ENCODE peak calls at places on chromosomes 2 and 18, in ten cellular contexts. One of them, this sample, is unnamed.

GRCh38 chr2:234495801-234496441 is 960 bp downstream of the ARL4C start:
- DNase-seq in breast epithelium: peak
- DNase-seq in lower lobe of right lung: peak
- DNase-seq in foreskin keratinocyte: no peak
- DNase-seq in A549: no peak
- DNase-seq in small intestine: no peak
- DNase-seq in aorta: peak
- DNase-seq in cardiac muscle cell: peak
- DNase-seq in stomach: peak
- DNase-seq in upper lobe of right lung: peak
- DNase-seq in this sample: no peak

GRCh38 chr18:24112874-24113615 is 25.8 kb upstream of the CABYR start:
- DNase-seq in breast epithelium: peak
- DNase-seq in lower lobe of right lung: no peak
- DNase-seq in foreskin keratinocyte: no peak
- DNase-seq in A549: peak
- DNase-seq in small intestine: peak
- DNase-seq in aorta: no peak
- DNase-seq in cardiac muscle cell: no peak
- DNase-seq in stomach: no peak
- DNase-seq in upper lobe of right lung: no peak
- DNase-seq in this sample: peak

GRCh38 chr18:13323186-13323585 is 104.6 kb downstream of the LDLRAD4 start:
- DNase-seq in breast epithelium: no peak
- DNase-seq in lower lobe of right lung: no peak
- DNase-seq in foreskin keratinocyte: no peak
- DNase-seq in A549: no peak
- DNase-seq in small intestine: no peak
- DNase-seq in aorta: no peak
- DNase-seq in cardiac muscle cell: no peak
- DNase-seq in stomach: no peak
- DNase-seq in upper lobe of right lung: no peak
- DNase-seq in this sample: no peak

GRCh38 chr2:199147216-199147615 is 310.5 kb downstream of the SATB2 start:
- DNase-seq in breast epithelium: no peak
- DNase-seq in lower lobe of right lung: no peak
- DNase-seq in foreskin keratinocyte: no peak
- DNase-seq in A549: no peak
- DNase-seq in small intestine: no peak
- DNase-seq in aorta: no peak
- DNase-seq in cardiac muscle cell: no peak
- DNase-seq in stomach: no peak
- DNase-seq in upper lobe of right lung: no peak
- DNase-seq in this sample: no peak

GRCh38 chr2:46077522-46078062 is 219.6 kb upstream of the EPAS1 start:
- DNase-seq in breast epithelium: no peak
- DNase-seq in lower lobe of right lung: no peak
- DNase-seq in foreskin keratinocyte: no peak
- DNase-seq in A549: no peak
- DNase-seq in small intestine: no peak
- DNase-seq in aorta: no peak
- DNase-seq in cardiac muscle cell: no peak
- DNase-seq in stomach: no peak
- DNase-seq in upper lobe of right lung: no peak
- DNase-seq in this sample: no peak

GRCh38 chr2:216341151-216341550 is 31.1 kb downstream of the MARCHF4 start:
- DNase-seq in breast epithelium: no peak
- DNase-seq in lower lobe of right lung: no peak
- DNase-seq in foreskin keratinocyte: no peak
- DNase-seq in A549: no peak
- DNase-seq in small intestine: no peak
- DNase-seq in aorta: no peak
- DNase-seq in cardiac muscle cell: no peak
- DNase-seq in stomach: no peak
- DNase-seq in upper lobe of right lung: no peak
- DNase-seq in this sample: no peak

GRCh38 chr2:136308621-136309020 is 190.7 kb upstream of the CXCR4 start:
- DNase-seq in breast epithelium: no peak
- DNase-seq in lower lobe of right lung: no peak
- DNase-seq in foreskin keratinocyte: no peak
- DNase-seq in A549: no peak
- DNase-seq in small intestine: no peak
- DNase-seq in aorta: no peak
- DNase-seq in cardiac muscle cell: no peak
- DNase-seq in stomach: no peak
- DNase-seq in upper lobe of right lung: no peak
- DNase-seq in this sample: no peak

GRCh38 chr2:167398791-167399371 is 510.6 kb downstream of the XIRP2 start:
- DNase-seq in breast epithelium: no peak
- DNase-seq in lower lobe of right lung: no peak
- DNase-seq in foreskin keratinocyte: no peak
- DNase-seq in A549: no peak
- DNase-seq in small intestine: no peak
- DNase-seq in aorta: no peak
- DNase-seq in cardiac muscle cell: no peak
- DNase-seq in stomach: no peak
- DNase-seq in upper lobe of right lung: no peak
- DNase-seq in this sample: no peak

GRCh38 chr18:61832858-61833257 is 59.9 kb downstream of the RNF152 start:
- DNase-seq in breast epithelium: no peak
- DNase-seq in lower lobe of right lung: no peak
- DNase-seq in foreskin keratinocyte: no peak
- DNase-seq in A549: no peak
- DNase-seq in small intestine: no peak
- DNase-seq in aorta: no peak
- DNase-seq in cardiac muscle cell: no peak
- DNase-seq in stomach: no peak
- DNase-seq in upper lobe of right lung: no peak
- DNase-seq in this sample: no peak

GRCh38 chr2:162025121-162025911 is 48.7 kb downstream of the DPP4 start:
- DNase-seq in breast epithelium: no peak
- DNase-seq in lower lobe of right lung: no peak
- DNase-seq in foreskin keratinocyte: no peak
- DNase-seq in A549: no peak
- DNase-seq in small intestine: no peak
- DNase-seq in aorta: no peak
- DNase-seq in cardiac muscle cell: no peak
- DNase-seq in stomach: no peak
- DNase-seq in upper lobe of right lung: no peak
- DNase-seq in this sample: no peak

DNA sequence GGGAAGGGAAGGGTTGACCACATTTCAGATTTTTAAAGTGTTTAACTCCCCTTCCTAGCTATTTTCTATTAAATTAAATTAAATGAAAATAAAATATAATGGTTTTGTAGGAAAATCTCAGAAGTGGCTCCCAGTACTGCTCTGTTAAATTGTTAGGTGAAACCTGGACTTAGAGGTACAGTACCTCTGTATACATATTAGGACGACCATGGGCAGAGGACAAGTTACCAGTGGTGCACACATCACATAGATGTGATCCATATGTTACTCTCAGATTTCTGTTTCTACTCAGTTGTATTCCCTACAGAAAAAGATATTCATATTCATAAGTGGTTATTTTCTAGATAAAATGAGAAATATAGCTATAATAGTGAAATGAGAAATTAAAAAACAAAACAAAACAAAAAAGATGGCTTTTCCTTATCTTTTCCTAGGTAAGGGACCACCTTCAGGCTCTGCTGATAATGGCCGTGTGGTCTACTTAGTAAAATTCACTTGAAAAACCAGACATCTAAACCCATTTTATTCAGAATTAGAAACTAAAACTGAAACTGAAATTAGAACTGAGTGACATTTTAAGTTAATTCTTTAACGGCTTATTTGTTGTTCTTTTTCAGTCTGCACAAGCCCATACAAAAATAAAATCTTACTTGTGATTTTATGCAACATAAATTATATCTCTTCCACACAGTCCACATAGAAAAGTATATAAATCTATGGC is 832.5 kb upstream of the CHAC2 start:
- DNase-seq in breast epithelium: no peak
- DNase-seq in lower lobe of right lung: no peak
- DNase-seq in foreskin keratinocyte: no peak
- DNase-seq in A549: no peak
- DNase-seq in small intestine: no peak
- DNase-seq in aorta: no peak
- DNase-seq in cardiac muscle cell: no peak
- DNase-seq in stomach: no peak
- DNase-seq in upper lobe of right lung: no peak
- DNase-seq in this sample: no peak
- H3K27ac ChIP-seq in breast epithelium: peak
- H3K27ac ChIP-seq in lower lobe of right lung: no peak
- H3K27ac ChIP-seq in foreskin keratinocyte: peak
- H3K27ac ChIP-seq in A549: peak
- H3K27ac ChIP-seq in small intestine: no peak
- H3K27ac ChIP-seq in aorta: no peak
- H3K27ac ChIP-seq in cardiac muscle cell: no peak
- H3K27ac ChIP-seq in stomach: no peak
- H3K27ac ChIP-seq in upper lobe of right lung: no peak
- H3K27ac ChIP-seq in this sample: peak

DNA sequence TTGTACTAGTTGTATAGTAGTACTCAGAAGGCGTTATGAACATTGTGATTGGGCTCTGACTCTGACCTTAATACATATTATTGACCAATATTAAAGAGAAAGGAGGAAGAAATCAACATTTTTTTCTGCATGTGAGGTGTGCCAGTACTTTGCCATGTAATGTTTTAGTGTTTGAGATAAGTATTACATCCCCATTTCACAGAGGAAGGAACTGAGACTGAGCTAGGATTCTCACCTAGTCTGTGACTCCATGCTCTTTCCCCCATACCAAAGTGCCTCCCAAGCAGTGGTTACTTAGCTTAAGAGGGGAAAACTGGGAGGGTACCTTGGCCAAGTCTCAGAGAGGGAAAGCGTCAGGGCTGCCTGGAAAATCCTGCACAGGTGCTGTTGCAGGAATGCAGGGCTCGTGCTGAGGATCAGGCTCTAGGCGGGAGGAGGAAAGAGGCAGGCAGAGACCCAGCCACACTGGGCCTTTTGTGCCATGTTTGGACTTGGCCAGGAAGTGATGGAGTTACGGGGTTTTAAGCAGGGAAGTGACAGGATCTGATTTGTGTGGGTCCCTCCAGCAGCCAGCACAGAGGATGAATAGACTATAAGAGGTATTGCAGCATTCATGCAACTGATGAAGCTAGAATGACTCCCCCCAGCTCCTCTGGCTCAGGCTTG is 1.7 kb downstream of the PNKD start:
- DNase-seq in breast epithelium: no peak
- DNase-seq in lower lobe of right lung: no peak
- DNase-seq in foreskin keratinocyte: no peak
- DNase-seq in A549: no peak
- DNase-seq in small intestine: no peak
- DNase-seq in aorta: no peak
- DNase-seq in cardiac muscle cell: no peak
- DNase-seq in stomach: no peak
- DNase-seq in upper lobe of right lung: no peak
- DNase-seq in this sample: no peak
- H3K27ac ChIP-seq in breast epithelium: peak
- H3K27ac ChIP-seq in lower lobe of right lung: peak
- H3K27ac ChIP-seq in foreskin keratinocyte: peak
- H3K27ac ChIP-seq in A549: peak
- H3K27ac ChIP-seq in small intestine: peak
- H3K27ac ChIP-seq in aorta: no peak
- H3K27ac ChIP-seq in cardiac muscle cell: peak
- H3K27ac ChIP-seq in stomach: peak
- H3K27ac ChIP-seq in upper lobe of right lung: peak
- H3K27ac ChIP-seq in this sample: peak

GRCh38 chr18:9854801-9855676 is 30.7 kb upstream of the TXNDC2 start:
- DNase-seq in breast epithelium: no peak
- DNase-seq in lower lobe of right lung: peak
- DNase-seq in foreskin keratinocyte: no peak
- DNase-seq in A549: no peak
- DNase-seq in small intestine: no peak
- DNase-seq in aorta: no peak
- DNase-seq in cardiac muscle cell: no peak
- DNase-seq in stomach: peak
- DNase-seq in upper lobe of right lung: no peak
- DNase-seq in this sample: no peak
- H3K27ac ChIP-seq in breast epithelium: peak
- H3K27ac ChIP-seq in lower lobe of right lung: peak
- H3K27ac ChIP-seq in foreskin keratinocyte: no peak
- H3K27ac ChIP-seq in A549: peak
- H3K27ac ChIP-seq in small intestine: peak
- H3K27ac ChIP-seq in aorta: peak
- H3K27ac ChIP-seq in cardiac muscle cell: no peak
- H3K27ac ChIP-seq in stomach: peak
- H3K27ac ChIP-seq in upper lobe of right lung: peak
- H3K27ac ChIP-seq in this sample: no peak

GRCh38 chr2:184449760-184450159 is 148.6 kb upstream of the ZNF804A start:
- DNase-seq in breast epithelium: no peak
- DNase-seq in lower lobe of right lung: no peak
- DNase-seq in foreskin keratinocyte: no peak
- DNase-seq in A549: no peak
- DNase-seq in small intestine: peak
- DNase-seq in aorta: no peak
- DNase-seq in cardiac muscle cell: no peak
- DNase-seq in stomach: no peak
- DNase-seq in upper lobe of right lung: no peak
- DNase-seq in this sample: no peak

GRCh38 chr2:184444623-184445223 is 153.6 kb upstream of the ZNF804A start:
- DNase-seq in breast epithelium: no peak
- DNase-seq in lower lobe of right lung: no peak
- DNase-seq in foreskin keratinocyte: no peak
- DNase-seq in A549: no peak
- DNase-seq in small intestine: no peak
- DNase-seq in aorta: no peak
- DNase-seq in cardiac muscle cell: no peak
- DNase-seq in stomach: no peak
- DNase-seq in upper lobe of right lung: no peak
- DNase-seq in this sample: no peak

DNA sequence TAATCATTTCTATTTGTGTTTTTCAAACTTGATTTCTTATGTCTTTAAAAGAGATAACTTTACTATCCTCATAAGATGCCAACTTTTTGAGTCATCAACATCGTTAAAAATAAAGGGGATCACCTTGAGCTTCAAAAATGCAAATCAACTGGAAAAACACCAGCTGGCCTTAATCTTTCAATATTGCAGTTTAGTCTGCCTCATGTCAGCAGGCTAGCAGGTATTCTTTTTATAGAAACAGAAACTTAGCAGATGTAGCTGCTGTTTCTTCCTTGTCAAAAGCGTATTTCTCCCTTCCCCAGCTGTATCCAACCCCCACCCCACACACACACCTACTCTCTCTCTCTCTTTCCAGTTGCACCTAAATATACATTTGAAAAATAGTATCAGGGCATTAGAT is 154.1 kb upstream of the ZNF804A start:
- DNase-seq in breast epithelium: no peak
- DNase-seq in lower lobe of right lung: no peak
- DNase-seq in foreskin keratinocyte: no peak
- DNase-seq in A549: no peak
- DNase-seq in small intestine: peak
- DNase-seq in aorta: no peak
- DNase-seq in cardiac muscle cell: no peak
- DNase-seq in stomach: no peak
- DNase-seq in upper lobe of right lung: no peak
- DNase-seq in this sample: no peak
- H3K27ac ChIP-seq in breast epithelium: no peak
- H3K27ac ChIP-seq in lower lobe of right lung: no peak
- H3K27ac ChIP-seq in foreskin keratinocyte: no peak
- H3K27ac ChIP-seq in A549: no peak
- H3K27ac ChIP-seq in small intestine: no peak
- H3K27ac ChIP-seq in aorta: no peak
- H3K27ac ChIP-seq in cardiac muscle cell: no peak
- H3K27ac ChIP-seq in stomach: no peak
- H3K27ac ChIP-seq in upper lobe of right lung: no peak
- H3K27ac ChIP-seq in this sample: no peak